ENCODE peak calls at places on chromosomes 3 and 15, in eight cellular contexts. J, V, X, E, M, N, G and B are unnamed samples.

GRCh38 chr3:19891740-19892139 is 42.3 kb downstream of the EFHB start:
- DNase-seq in V (no peak), X (no peak), G (peak), J (peak), M (peak), E (no peak), N (no peak), B (no peak)

GRCh38 chr3:45979378-45979777 is 16.2 kb downstream of the FYCO1 start:
- DNase-seq in N (no peak), V (no peak), M (no peak), J (no peak), E (no peak), G (no peak), X (no peak), B (no peak)

GRCh38 chr3:178304758-178305157 is 231.5 kb upstream of the KCNMB2 start:
- DNase-seq in M (peak), J (peak), E (no peak), X (no peak), G (peak), N (no peak), V (peak), B (no peak)

GRCh38 chr3:149291178-149291577 is 42.3 kb downstream of the TM4SF18 start:
- DNase-seq in J (no peak), V (no peak), G (no peak), N (peak), M (no peak), E (no peak), X (no peak), B (no peak)

GRCh38 chr3:171330936-171331335 is 129.3 kb downstream of the TNIK start:
- DNase-seq in X (no peak), N (no peak), J (no peak), V (no peak), G (no peak), E (no peak), M (no peak), B (no peak)

GRCh38 chr3:98445949-98446406 is 17.0 kb upstream of the OR5K1 start:
- DNase-seq in G (no peak), V (no peak), X (no peak), E (no peak), M (peak), N (no peak), J (no peak), B (no peak)

GRCh38 chr3:81859524-81859923 is 98.1 kb upstream of the GBE1 start:
- DNase-seq in N (no peak), G (no peak), M (peak), V (no peak), X (no peak), E (no peak), J (no peak), B (no peak)

GRCh38 chr3:170128259-170128976 is 53.1 kb downstream of the PHC3 start:
- DNase-seq in V (no peak), M (no peak), G (no peak), X (no peak), J (no peak), E (no peak), N (peak), B (no peak)

GRCh38 chr3:12750658-12751071 is 8.4 kb downstream of the TMEM40 start:
- DNase-seq in V (peak), J (peak), X (no peak), N (no peak), M (peak), E (peak), G (peak), B (no peak)

GRCh38 chr3:150020527-150020926 is 49.8 kb upstream of the PFN2 start:
- DNase-seq in M (peak), E (no peak), X (no peak), V (no peak), G (peak), N (no peak), J (peak), B (no peak)

DNA sequence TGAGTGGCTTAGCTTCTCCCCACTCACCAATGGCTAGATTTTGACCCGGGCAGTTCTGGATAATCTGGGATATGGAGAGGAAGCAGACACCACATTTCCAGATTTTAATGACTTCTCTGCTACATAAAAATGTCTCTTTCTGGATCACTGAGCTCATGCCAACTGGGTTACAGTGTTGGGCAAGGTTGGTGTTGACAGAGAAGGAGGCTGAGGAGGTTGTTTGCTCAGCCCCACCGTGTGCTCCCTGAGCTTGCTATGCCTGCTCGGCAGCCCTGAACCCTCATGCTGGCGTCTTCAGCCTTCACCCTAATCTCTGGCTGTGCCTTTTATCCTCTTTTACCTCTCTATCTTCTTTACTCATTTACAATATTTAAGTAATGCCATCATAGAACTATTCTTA is 53.0 kb upstream of the KPNA4 start:
- DNase-seq in E (no peak), M (no peak), N (no peak), J (no peak), X (no peak), G (no peak), V (no peak), B (no peak)
- H3K4me3 ChIP-seq in E (no peak), M (no peak), N (no peak), J (no peak), X (no peak), G (no peak), V (no peak), B (no peak)

GRCh38 chr3:138329127-138329983 is at the start of gene NME9:
- DNase-seq in M (peak), J (peak), X (peak), V (no peak), N (peak), G (peak), E (peak), B (peak)

GRCh38 chr3:138325990-138326389 is 3.7 kb downstream of the NME9 start:
- DNase-seq in J (no peak), X (no peak), G (no peak), E (no peak), N (no peak), M (peak), V (no peak), B (no peak)

GRCh38 chr3:138328341-138328740 is 1.3 kb downstream of the NME9 start:
- DNase-seq in V (no peak), G (peak), N (peak), M (no peak), J (peak), X (no peak), E (no peak), B (no peak)

GRCh38 chr3:138326866-138327595 is 2.6 kb downstream of the NME9 start:
- DNase-seq in E (no peak), G (no peak), X (no peak), N (no peak), V (no peak), M (peak), J (no peak), B (no peak)

GRCh38 chr3:138327831-138328230 is 1.8 kb downstream of the NME9 start:
- DNase-seq in X (no peak), V (no peak), G (no peak), E (no peak), J (no peak), N (no peak), M (peak), B (no peak)
- TF ChIP-seq CTCF in X (no peak), V (no peak), G (no peak), E (no peak), J (no peak), N (no peak), M (no peak), B (no peak)

GRCh38 chr15:73678498-73678897 is 5.7 kb upstream of the CD276 start:
- DNase-seq in X (no peak), G (no peak), M (no peak), V (no peak), N (no peak), J (no peak), E (no peak), B (no peak)
- H3K4me3 ChIP-seq in X (no peak), G (no peak), M (no peak), V (no peak), N (no peak), J (no peak), E (no peak), B (no peak)

GRCh38 chr3:48898383-48899234 is at the start of gene SLC25A20:
- DNase-seq in N (peak), E (peak), X (peak), J (peak), M (peak), V (peak), G (peak), B (peak)
- TF ChIP-seq CTCF in N (no peak), E (no peak), X (no peak), J (no peak), M (no peak), V (no peak), G (no peak), B (no peak)

GRCh38 chr3:112096176-112096575 is 10.0 kb downstream of the C3orf52 start:
- DNase-seq in E (no peak), M (no peak), X (no peak), J (peak), G (no peak), V (no peak), N (no peak), B (no peak)

GRCh38 chr3:112089956-112090898 is 4.0 kb downstream of the C3orf52 start:
- DNase-seq in X (no peak), E (no peak), M (no peak), J (no peak), N (peak), G (no peak), V (no peak), B (no peak)

GRCh38 chr3:112090899-112091586 is 4.9 kb downstream of the C3orf52 start:
- DNase-seq in V (no peak), G (no peak), N (no peak), M (no peak), E (no peak), J (no peak), X (no peak), B (no peak)

GRCh38 chr3:112092439-112093179 is 6.4 kb downstream of the C3orf52 start:
- DNase-seq in G (peak), M (no peak), E (no peak), N (no peak), X (no peak), V (no peak), J (peak), B (no peak)

DNA sequence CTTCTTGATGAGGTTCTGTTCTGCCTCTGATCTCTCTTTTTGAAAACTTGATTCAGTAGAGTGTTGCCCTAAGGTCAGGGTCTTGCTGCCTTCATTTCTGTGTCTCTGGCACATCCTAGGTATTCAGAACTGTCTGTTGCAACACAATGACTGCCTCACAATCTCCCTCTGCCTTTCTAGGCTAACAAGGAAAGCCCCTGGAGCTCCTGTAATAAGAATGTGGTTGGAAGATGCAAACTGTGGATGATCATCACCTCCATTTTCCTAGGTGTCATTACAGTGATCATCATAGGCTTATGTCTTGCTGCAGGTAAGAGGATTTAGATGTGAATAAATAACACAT is 7.0 kb downstream of the C3orf52 start:
- DNase-seq in X (no peak), J (peak), G (no peak), V (no peak), E (no peak), N (no peak), M (no peak), B (no peak)
- H3K4me3 ChIP-seq in X (no peak), J (no peak), G (peak), V (no peak), E (no peak), N (no peak), M (no peak), B (no peak)

GRCh38 chr3:184584001-184584891 is 22.7 kb downstream of the EPHB3 start:
- DNase-seq in X (no peak), J (no peak), N (no peak), M (no peak), G (no peak), E (peak), V (no peak), B (no peak)
- TF ChIP-seq CTCF in X (peak), J (no peak), N (no peak), M (peak), G (peak), E (no peak), V (no peak), B (no peak)

GRCh38 chr3:39809995-39810595 is 686 bp downstream of the MYRIP start:
- DNase-seq in M (no peak), E (peak), G (no peak), J (no peak), N (no peak), X (no peak), V (no peak), B (no peak)
- H3K4me3 ChIP-seq in M (peak), E (peak), G (peak), J (no peak), N (peak), X (peak), V (peak), B (peak)

DNA sequence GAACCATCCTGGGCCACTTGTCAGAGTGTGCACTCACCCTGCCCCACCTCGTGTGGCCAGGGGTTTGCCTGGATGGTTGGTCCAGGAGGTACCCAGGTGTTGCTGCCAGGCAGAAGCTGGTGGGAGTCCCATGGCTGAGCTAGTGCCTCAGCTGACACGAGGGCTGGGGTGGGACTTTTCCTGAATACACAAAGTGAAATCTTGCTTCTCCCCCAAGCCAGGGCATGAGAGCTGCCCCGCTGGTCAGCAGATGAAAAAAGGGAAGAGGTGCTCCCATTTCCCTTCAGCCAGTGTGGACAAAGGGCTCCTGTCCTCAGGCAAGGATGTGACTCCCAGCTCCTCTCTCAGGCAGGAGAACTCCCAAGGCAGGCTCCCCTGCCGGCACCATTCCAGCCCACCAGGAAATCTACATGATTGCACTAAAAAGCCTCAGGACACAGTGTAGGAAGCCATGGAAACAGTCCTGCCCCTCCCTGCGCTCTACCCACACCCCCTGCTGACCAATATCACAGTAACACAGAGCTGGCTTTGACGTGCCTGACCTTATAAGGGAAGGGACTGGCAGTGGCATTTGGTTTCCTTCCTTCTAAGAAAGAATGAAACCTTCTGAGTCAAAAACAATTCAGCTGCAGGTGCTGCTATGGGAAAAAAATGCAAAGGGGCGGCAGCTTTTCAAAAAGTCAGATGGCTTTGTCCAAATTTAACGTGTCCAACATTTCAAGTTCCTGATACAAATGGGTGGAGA is 33.9 kb downstream of the MYO5C start:
- DNase-seq in V (no peak), E (no peak), X (no peak), J (peak), M (peak), N (peak), G (peak), B (peak)
- TF ChIP-seq CTCF in V (peak), E (no peak), X (no peak), J (no peak), M (no peak), N (no peak), G (peak), B (no peak)

GRCh38 chr15:64245405-64245804 is 82.6 kb upstream of the PPIB start:
- DNase-seq in E (no peak), J (no peak), G (no peak), X (no peak), M (no peak), N (no peak), V (no peak), B (no peak)

GRCh38 chr15:64249406-64249805 is 86.6 kb upstream of the PPIB start:
- DNase-seq in V (no peak), G (no peak), J (no peak), N (no peak), X (no peak), M (peak), E (no peak), B (no peak)

GRCh38 chr15:64247906-64248541 is 85.2 kb upstream of the PPIB start:
- DNase-seq in G (peak), N (peak), X (no peak), E (no peak), M (peak), J (peak), V (peak), B (no peak)

GRCh38 chr15:64247535-64247905 is 84.7 kb upstream of the PPIB start:
- DNase-seq in M (no peak), E (no peak), J (no peak), G (no peak), V (no peak), N (no peak), X (no peak), B (no peak)

GRCh38 chr15:64246364-64247189 is 83.8 kb upstream of the PPIB start:
- DNase-seq in G (peak), N (peak), X (no peak), E (no peak), V (peak), M (peak), J (peak), B (no peak)
- H3K4me3 ChIP-seq in G (no peak), N (no peak), X (no peak), E (no peak), V (no peak), M (no peak), J (no peak), B (no peak)